ENCODE peak calls at places on chromosomes 7 and 10, in five cellular contexts. V is A549, X is K562, T is GM12878, G is upper lobe of left lung. Z is an unnamed sample.

GRCh38 chr10:6669269-6669859 is 89.3 kb upstream of the PRKCQ start:
- ATAC-seq in T (peak; percentile 67), G (no peak), X (peak; percentile 74), V (peak; percentile 78), Z (no peak)

GRCh38 chr10:116848032-116848911 is 1.0 kb upstream of the ENO4 start:
- ATAC-seq in V (no peak), X (no peak), T (peak; percentile 85), G (no peak), Z (no peak)

GRCh38 chr10:42576338-42576737 is 62.0 kb downstream of the ZNF33B start:
- ATAC-seq in X (no peak), V (no peak), T (no peak), G (no peak), Z (no peak)

GRCh38 chr10:132865851-132866600 is 76.3 kb downstream of the CFAP46 start:
- ATAC-seq in X (no peak), V (no peak), T (no peak), G (no peak), Z (no peak)

GRCh38 chr10:61973169-61973568 is 71.7 kb downstream of the ARID5B start:
- ATAC-seq in T (no peak), V (no peak), X (no peak), G (no peak), Z (no peak)

GRCh38 chr10:7932301-7933036 is 114.2 kb downstream of the TAF3 start:
- ATAC-seq in G (no peak), V (no peak), X (peak; percentile 55), T (no peak), Z (no peak)

GRCh38 chr10:71263376-71263775 is 51.0 kb downstream of the UNC5B start:
- ATAC-seq in V (no peak), G (no peak), X (no peak), T (no peak), Z (no peak)

GRCh38 chr10:32347363-32347735 is 391 bp upstream of the EPC1 start:
- ATAC-seq in X (peak; percentile 6), V (no peak), G (peak; percentile 1), T (no peak), Z (no peak)

GRCh38 chr10:72729528-72729927 is 37.6 kb downstream of the MCU start:
- ATAC-seq in T (peak; percentile 99), X (no peak), G (no peak), V (no peak), Z (no peak)

GRCh38 chr7:93890464-93891068 is at the start of gene TFPI2:
- ATAC-seq in X (peak; percentile 68), V (peak; percentile 92), G (peak; percentile 80), T (peak; percentile 67), Z (peak; percentile 48)

GRCh38 chr10:125159932-125160855 is at the start of gene CTBP2:
- ATAC-seq in V (peak; percentile 48), X (peak; percentile 16), G (peak; percentile 50), T (no peak), Z (peak; percentile 51)

GRCh38 chr10:91627344-91628102 is 5.3 kb downstream of the PPP1R3C start:
- ATAC-seq in G (no peak), V (peak; percentile 39), X (no peak), T (no peak), Z (no peak)

GRCh38 chr7:117975436-117975835 is 102.2 kb upstream of the CTTNBP2 start:
- ATAC-seq in G (no peak), V (no peak), T (no peak), X (no peak), Z (peak; percentile 30)

GRCh38 chr7:50534690-50535290 is 30.4 kb downstream of the DDC start:
- ATAC-seq in T (no peak), V (peak; percentile 97), G (peak; percentile 41), X (peak; percentile 95), Z (no peak)

GRCh38 chr7:26549281-26549943 is 257.8 kb downstream of the SNX10 start:
- ATAC-seq in T (no peak), X (no peak), G (no peak), V (no peak), Z (peak; percentile 50)

GRCh38 chr7:101940830-101941229 is 123.4 kb downstream of the CUX1 start:
- ATAC-seq in X (no peak), G (no peak), T (no peak), V (peak; percentile 14), Z (no peak)

GRCh38 chr10:72094574-72094973 is 6.2 kb upstream of the SPOCK2 start:
- ATAC-seq in G (no peak), X (no peak), T (no peak), V (no peak), Z (no peak)

GRCh38 chr7:27156508-27156898 is at the start of gene HOXA7:
- ATAC-seq in X (no peak), G (peak; percentile 51), T (no peak), V (peak; percentile 35), Z (peak; percentile 29)

DNA sequence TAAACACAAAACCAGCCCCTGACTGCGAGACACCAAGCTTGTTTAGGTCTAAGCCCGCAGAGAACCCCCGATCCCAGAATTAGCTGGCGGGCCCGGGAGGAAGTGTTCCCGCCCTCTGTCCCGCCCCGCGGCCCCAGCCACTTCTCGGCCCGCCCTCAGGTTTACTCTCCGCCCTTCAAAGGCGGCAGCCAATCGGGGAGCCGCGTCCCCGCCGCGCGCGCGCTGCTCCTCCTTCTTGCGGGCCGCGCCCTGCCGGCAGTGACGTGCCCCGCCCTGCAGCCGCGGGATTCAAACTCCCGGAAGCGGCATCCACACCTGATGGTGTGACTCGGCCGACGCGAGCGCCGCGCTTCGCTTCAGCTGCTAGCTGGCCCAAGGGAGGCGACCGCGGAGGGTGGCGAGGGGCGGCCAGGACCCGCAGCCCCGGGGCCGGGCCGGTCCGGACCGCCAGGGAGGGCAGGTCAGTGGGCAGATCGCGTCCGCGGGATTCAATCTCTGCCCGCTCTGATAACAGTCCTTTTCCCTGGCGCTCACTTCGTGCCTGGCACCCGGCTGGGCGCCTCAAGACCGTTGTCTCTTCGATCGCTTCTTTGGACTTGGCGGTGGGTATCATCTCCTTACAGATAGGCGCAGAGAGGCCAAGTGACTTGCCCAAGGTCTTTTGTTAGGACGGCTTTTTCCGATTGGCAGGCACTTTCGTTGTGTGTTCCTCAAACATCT is at the start of gene CEP55:
- ATAC-seq in X (peak; percentile 100), G (peak; percentile 100), V (peak; percentile 97), T (peak; percentile 99), Z (peak; percentile 100)
- TF ChIP-seq EP300 in X (no peak), G (no peak), V (no peak), T (no peak), Z (no peak)

GRCh38 chr10:68992721-68993440 is 4.3 kb downstream of the KIFBP start:
- ATAC-seq in V (no peak), G (no peak), T (no peak), X (no peak), Z (peak; percentile 50)
- H3K4me3 ChIP-seq in V (no peak overlapping the region), G (no peak overlapping the region), T (peak overlapping the region; percentile 9), X (no peak overlapping the region), Z (no peak overlapping the region)

GRCh38 chr7:95469850-95470249 is 15.9 kb upstream of the ASB4 start:
- ATAC-seq in G (no peak), X (no peak), V (no peak), T (no peak), Z (no peak)
- TF ChIP-seq EP300 in G (no peak), X (no peak), V (no peak), T (no peak), Z (no peak)

DNA sequence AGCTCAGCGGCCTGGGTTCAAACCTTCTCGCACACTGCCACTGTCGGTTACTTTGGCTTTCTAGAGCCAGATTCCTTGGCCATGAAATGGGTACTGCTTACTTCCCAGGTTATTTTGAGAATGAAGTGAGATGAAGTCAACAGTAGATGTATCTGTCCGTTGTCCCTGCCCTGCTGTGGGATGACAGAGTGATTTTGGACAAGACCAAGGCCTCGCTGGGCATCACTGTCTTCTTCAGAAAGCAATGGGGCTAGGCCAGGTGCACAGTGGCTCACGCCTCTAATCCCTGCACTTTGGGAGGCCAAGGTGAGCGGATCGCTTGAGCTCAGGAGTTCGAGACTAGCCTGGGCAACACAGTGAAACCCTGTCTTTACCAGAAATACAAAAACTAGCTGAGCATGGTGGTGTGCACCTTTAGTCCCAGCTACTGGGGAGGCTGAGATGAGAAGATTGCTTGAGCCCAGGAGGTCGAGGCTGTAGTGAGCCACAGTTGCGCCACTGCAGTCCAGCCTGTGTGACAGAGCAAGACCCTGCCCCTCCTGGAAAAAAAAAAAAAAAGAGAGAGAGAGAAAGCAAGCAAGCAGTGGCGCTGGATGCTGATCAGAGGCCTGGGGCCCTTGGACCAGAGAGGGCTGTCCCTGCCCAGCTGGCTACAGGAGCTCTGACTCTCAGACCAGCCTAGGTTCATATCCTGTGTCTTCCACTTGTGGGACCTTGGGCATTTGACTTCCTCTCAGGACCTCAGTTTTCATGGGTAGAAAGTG is 25.8 kb downstream of the ZMIZ1 start:
- ATAC-seq in V (no peak), G (no peak), X (peak; percentile 3), T (no peak), Z (no peak)
- H3K4me3 ChIP-seq in V (no peak overlapping the region), G (no peak overlapping the region), X (no peak overlapping the region), T (no peak overlapping the region), Z (no peak overlapping the region)

GRCh38 chr10:87605656-87606308 is 53.9 kb upstream of the PAPSS2 start:
- ATAC-seq in X (no peak), V (no peak), T (no peak), G (no peak), Z (no peak)
- TF ChIP-seq EP300 in X (no peak), V (no peak), T (no peak), G (no peak), Z (no peak)

GRCh38 chr10:25738776-25739175 is 195.3 kb upstream of the MYO3A start:
- ATAC-seq in T (no peak), V (no peak), G (no peak), X (no peak), Z (no peak)
- H3K4me3 ChIP-seq in T (no peak overlapping the region), V (no peak overlapping the region), G (no peak overlapping the region), X (no peak overlapping the region), Z (no peak overlapping the region)

GRCh38 chr7:11130601-11131000 is 156.9 kb downstream of the PHF14 start:
- ATAC-seq in V (no peak), T (no peak), X (no peak), G (no peak), Z (no peak)
- TF ChIP-seq EP300 in V (no peak), T (no peak), X (no peak), G (no peak), Z (no peak)

Z was measured in gastroesophageal sphincter.